ENCODE peak calls at places on chromosomes 1 and 21, in ten cellular contexts. One of them, this sample, is unnamed.

GRCh38 chr21:16789636-16790035 is 723.2 kb upstream of the CXADR start:
- DNase-seq in BE2C: no peak
- DNase-seq in activated CD8-positive, alpha-beta memory T cell treated with anti-CD3 and anti-CD28 coated beads, Interleukin-2, amount 10 ng/mL, durations not matched to agents 7 days and 5 days: no peak
- DNase-seq in mesothelial cell of epicardium: no peak
- DNase-seq in naive B cell: no peak
- DNase-seq in HEK293T: no peak
- DNase-seq in midbrain: no peak
- DNase-seq in type B pancreatic cell: no peak
- DNase-seq in GM10248: no peak
- DNase-seq in NCI-H524: no peak
- DNase-seq in this sample: no peak

GRCh38 chr1:215192306-215192705 is 109.8 kb downstream of the KCNK2 start:
- DNase-seq in HEK293T: no peak
- DNase-seq in activated CD8-positive, alpha-beta memory T cell treated with anti-CD3 and anti-CD28 coated beads, Interleukin-2, amount 10 ng/mL, durations not matched to agents 7 days and 5 days: no peak
- DNase-seq in GM10248: no peak
- DNase-seq in type B pancreatic cell: no peak
- DNase-seq in mesothelial cell of epicardium: no peak
- DNase-seq in NCI-H524: no peak
- DNase-seq in BE2C: no peak
- DNase-seq in naive B cell: no peak
- DNase-seq in midbrain: no peak
- DNase-seq in this sample: no peak

GRCh38 chr1:179142889-179143299 is 61.0 kb downstream of the TOR3A start:
- DNase-seq in mesothelial cell of epicardium: no peak
- DNase-seq in BE2C: no peak
- DNase-seq in GM10248: no peak
- DNase-seq in type B pancreatic cell: no peak
- DNase-seq in naive B cell: no peak
- DNase-seq in HEK293T: no peak
- DNase-seq in NCI-H524: no peak
- DNase-seq in activated CD8-positive, alpha-beta memory T cell treated with anti-CD3 and anti-CD28 coated beads, Interleukin-2, amount 10 ng/mL, durations not matched to agents 7 days and 5 days: no peak
- DNase-seq in midbrain: no peak
- DNase-seq in this sample: no peak

GRCh38 chr1:179867493-179868330 is 9.9 kb downstream of the TOR1AIP2 start:
- DNase-seq in activated CD8-positive, alpha-beta memory T cell treated with anti-CD3 and anti-CD28 coated beads, Interleukin-2, amount 10 ng/mL, durations not matched to agents 7 days and 5 days: peak
- DNase-seq in mesothelial cell of epicardium: no peak
- DNase-seq in GM10248: peak
- DNase-seq in BE2C: peak
- DNase-seq in midbrain: peak
- DNase-seq in type B pancreatic cell: no peak
- DNase-seq in HEK293T: peak
- DNase-seq in naive B cell: peak
- DNase-seq in NCI-H524: peak
- DNase-seq in this sample: no peak

GRCh38 chr1:162587347-162587746 is 25.8 kb downstream of the UAP1 start:
- DNase-seq in activated CD8-positive, alpha-beta memory T cell treated with anti-CD3 and anti-CD28 coated beads, Interleukin-2, amount 10 ng/mL, durations not matched to agents 7 days and 5 days: no peak
- DNase-seq in midbrain: no peak
- DNase-seq in BE2C: no peak
- DNase-seq in mesothelial cell of epicardium: no peak
- DNase-seq in naive B cell: no peak
- DNase-seq in NCI-H524: no peak
- DNase-seq in GM10248: no peak
- DNase-seq in HEK293T: no peak
- DNase-seq in type B pancreatic cell: no peak
- DNase-seq in this sample: no peak

GRCh38 chr1:9639190-9639589 is 12.3 kb upstream of the PIK3CD start:
- DNase-seq in BE2C: no peak
- DNase-seq in mesothelial cell of epicardium: no peak
- DNase-seq in activated CD8-positive, alpha-beta memory T cell treated with anti-CD3 and anti-CD28 coated beads, Interleukin-2, amount 10 ng/mL, durations not matched to agents 7 days and 5 days: no peak
- DNase-seq in HEK293T: no peak
- DNase-seq in GM10248: no peak
- DNase-seq in NCI-H524: no peak
- DNase-seq in naive B cell: no peak
- DNase-seq in midbrain: no peak
- DNase-seq in type B pancreatic cell: no peak
- DNase-seq in this sample: no peak

GRCh38 chr1:244112046-244112445 is 61.0 kb downstream of the ZBTB18 start:
- DNase-seq in midbrain: no peak
- DNase-seq in BE2C: no peak
- DNase-seq in HEK293T: no peak
- DNase-seq in naive B cell: no peak
- DNase-seq in mesothelial cell of epicardium: no peak
- DNase-seq in activated CD8-positive, alpha-beta memory T cell treated with anti-CD3 and anti-CD28 coated beads, Interleukin-2, amount 10 ng/mL, durations not matched to agents 7 days and 5 days: no peak
- DNase-seq in type B pancreatic cell: no peak
- DNase-seq in GM10248: no peak
- DNase-seq in NCI-H524: no peak
- DNase-seq in this sample: no peak

GRCh38 chr1:43992232-43992995 is 1.0 kb downstream of the CCDC24 start:
- DNase-seq in mesothelial cell of epicardium: no peak
- DNase-seq in naive B cell: no peak
- DNase-seq in NCI-H524: no peak
- DNase-seq in type B pancreatic cell: no peak
- DNase-seq in HEK293T: no peak
- DNase-seq in midbrain: no peak
- DNase-seq in activated CD8-positive, alpha-beta memory T cell treated with anti-CD3 and anti-CD28 coated beads, Interleukin-2, amount 10 ng/mL, durations not matched to agents 7 days and 5 days: no peak
- DNase-seq in GM10248: no peak
- DNase-seq in BE2C: no peak
- DNase-seq in this sample: no peak

GRCh38 chr21:34965200-34966174 is 83.6 kb downstream of the RUNX1 start:
- DNase-seq in midbrain: no peak
- DNase-seq in type B pancreatic cell: no peak
- DNase-seq in mesothelial cell of epicardium: no peak
- DNase-seq in activated CD8-positive, alpha-beta memory T cell treated with anti-CD3 and anti-CD28 coated beads, Interleukin-2, amount 10 ng/mL, durations not matched to agents 7 days and 5 days: no peak
- DNase-seq in GM10248: no peak
- DNase-seq in HEK293T: no peak
- DNase-seq in naive B cell: no peak
- DNase-seq in BE2C: no peak
- DNase-seq in NCI-H524: no peak
- DNase-seq in this sample: no peak

GRCh38 chr1:44267438-44267837 is 54.2 kb downstream of the DMAP1 start:
- DNase-seq in type B pancreatic cell: no peak
- DNase-seq in HEK293T: peak
- DNase-seq in midbrain: no peak
- DNase-seq in NCI-H524: no peak
- DNase-seq in GM10248: no peak
- DNase-seq in naive B cell: no peak
- DNase-seq in activated CD8-positive, alpha-beta memory T cell treated with anti-CD3 and anti-CD28 coated beads, Interleukin-2, amount 10 ng/mL, durations not matched to agents 7 days and 5 days: no peak
- DNase-seq in BE2C: no peak
- DNase-seq in mesothelial cell of epicardium: no peak
- DNase-seq in this sample: no peak

GRCh38 chr1:84037758-84038611 is 39.1 kb upstream of the TTLL7 start:
- DNase-seq in mesothelial cell of epicardium: no peak
- DNase-seq in naive B cell: no peak
- DNase-seq in activated CD8-positive, alpha-beta memory T cell treated with anti-CD3 and anti-CD28 coated beads, Interleukin-2, amount 10 ng/mL, durations not matched to agents 7 days and 5 days: no peak
- DNase-seq in type B pancreatic cell: no peak
- DNase-seq in HEK293T: no peak
- DNase-seq in GM10248: no peak
- DNase-seq in NCI-H524: no peak
- DNase-seq in midbrain: no peak
- DNase-seq in BE2C: no peak
- DNase-seq in this sample: no peak

GRCh38 chr1:63124666-63125191 is 197.6 kb upstream of the FOXD3 start:
- DNase-seq in GM10248: peak
- DNase-seq in midbrain: peak
- DNase-seq in activated CD8-positive, alpha-beta memory T cell treated with anti-CD3 and anti-CD28 coated beads, Interleukin-2, amount 10 ng/mL, durations not matched to agents 7 days and 5 days: no peak
- DNase-seq in mesothelial cell of epicardium: no peak
- DNase-seq in BE2C: no peak
- DNase-seq in type B pancreatic cell: no peak
- DNase-seq in HEK293T: no peak
- DNase-seq in naive B cell: no peak
- DNase-seq in NCI-H524: no peak
- DNase-seq in this sample: no peak